ENCODE peak calls at places on chromosomes 6 and 20, in nine cellular contexts. K is CD8-positive, alpha-beta memory T cell; A is PC-9; T is WERI-Rb-1; Q is gastrocnemius medialis; X is CD8-positive, alpha-beta T cell; C is kidney; M is upper lobe of left lung; Y is naive thymus-derived CD4-positive, alpha-beta T cell. B is an unnamed sample.

GRCh38 chr6:137729866-137730629 is 137.0 kb upstream of the TNFAIP3 start:
- DNase-seq in A (no peak), M (no peak), C (no peak), Q (no peak), Y (no peak), T (no peak), X (no peak), K (no peak), B (no peak)

GRCh38 chr20:64010711-64011237 is 25.2 kb upstream of the C20orf204 start:
- DNase-seq in K (no peak), A (no peak), Q (no peak), X (no peak), T (no peak), Y (no peak), M (no peak), C (no peak), B (no peak)

GRCh38 chr6:28603920-28604319 is 78.2 kb downstream of the GPX5 start:
- DNase-seq in K (no peak), C (no peak), M (no peak), T (no peak), X (no peak), Q (no peak), Y (no peak), A (no peak), B (no peak)

GRCh38 chr6:84967389-84967788 is 203.0 kb upstream of the TBX18 start:
- DNase-seq in A (peak; percentile 2), Q (no peak), M (no peak), X (no peak), T (peak; percentile 47), Y (no peak), C (no peak), K (no peak), B (no peak)

GRCh38 chr6:6546318-6547110 is 42.0 kb upstream of the LY86 start:
- DNase-seq in Q (no peak), Y (no peak), X (no peak), M (peak; percentile 89), C (peak; percentile 79), A (peak; percentile 5), T (peak; percentile 76), K (peak; percentile 6), B (peak; percentile 5)

GRCh38 chr20:61699184-61700066 is 366.3 kb downstream of the TAF4 start:
- DNase-seq in K (no peak), A (no peak), Y (no peak), C (peak; percentile 46), T (no peak), M (no peak), Q (no peak), X (no peak), B (no peak)

GRCh38 chr6:56046576-56046975 is 171.2 kb upstream of the BMP5 start:
- DNase-seq in T (no peak), X (no peak), K (no peak), M (no peak), C (no peak), Q (no peak), Y (no peak), A (peak; percentile 81), B (no peak)

GRCh38 chr6:153108320-153108719 is 22.8 kb downstream of the RGS17 start:
- DNase-seq in K (no peak), M (no peak), Q (no peak), Y (no peak), A (no peak), X (no peak), T (no peak), C (no peak), B (no peak)

DNA sequence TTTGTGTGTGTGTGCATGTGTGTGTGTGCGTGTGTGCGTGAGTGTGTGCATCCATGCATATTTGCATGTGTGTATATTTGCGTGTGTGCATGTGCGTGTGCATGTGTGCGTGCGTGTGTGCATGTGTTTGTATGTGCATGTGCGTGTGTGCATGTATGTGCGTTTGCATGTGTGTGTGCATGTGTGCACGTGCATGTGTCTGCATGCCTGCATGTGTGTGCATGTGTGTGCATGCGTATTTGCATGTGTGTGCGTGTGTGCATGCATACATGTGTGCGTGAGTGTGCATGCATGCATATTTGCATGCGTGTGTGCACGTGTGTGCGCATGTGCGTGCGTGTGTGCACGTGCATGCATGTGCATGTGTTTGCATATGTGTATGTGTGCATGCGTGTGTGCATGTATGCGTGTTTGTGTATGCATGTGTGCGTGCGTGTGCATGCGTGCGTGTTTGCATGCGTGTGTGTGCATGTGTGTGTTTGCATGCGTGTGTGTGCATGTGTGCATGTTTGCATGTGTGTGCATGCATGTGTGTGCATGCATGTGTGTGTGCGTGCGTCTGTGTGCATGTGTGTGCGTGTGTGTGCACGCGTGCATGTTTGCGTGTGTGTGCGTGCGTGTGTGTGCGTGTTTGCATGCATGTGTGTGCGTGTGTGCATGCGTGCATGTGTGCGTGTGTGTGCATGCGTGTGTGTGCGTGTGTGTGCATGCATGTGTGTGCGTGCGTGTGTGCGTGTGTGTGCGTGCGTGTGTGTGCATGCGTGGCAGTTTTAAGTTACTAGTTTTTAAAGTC is 57.7 kb upstream of the SMOC2 start:
- DNase-seq in K (no peak), Y (no peak), T (no peak), Q (no peak), M (no peak), C (no peak), A (no peak), X (no peak), B (no peak)
- H3K9me3 ChIP-seq in K (no peaks in the 10 kb centered on the region), Y (no peaks in the 10 kb centered on the region), T (no peaks in the 10 kb centered on the region), Q (no peaks in the 10 kb centered on the region), M (no peaks in the 10 kb centered on the region), C (no peaks in the 10 kb centered on the region), A (no peaks in the 10 kb centered on the region), X (no peaks in the 10 kb centered on the region), B (no peaks in the 10 kb centered on the region)

GRCh38 chr20:25368526-25368925 is 22.1 kb downstream of the ABHD12 start:
- DNase-seq in Q (no peak), A (no peak), T (no peak), M (no peak), C (no peak), K (no peak), X (no peak), Y (no peak), B (no peak)
- H3K9me3 ChIP-seq in Q (no peaks in the 10 kb centered on the region), A (no peaks in the 10 kb centered on the region), T (no peaks in the 10 kb centered on the region), M (no peaks in the 10 kb centered on the region), C (no peaks in the 10 kb centered on the region), K (no peaks in the 10 kb centered on the region), X (no peaks in the 10 kb centered on the region), Y (no peaks in the 10 kb centered on the region), B (no peaks in the 10 kb centered on the region)

GRCh38 chr6:168660400-168660945 is 219.5 kb downstream of the SMOC2 start:
- DNase-seq in X (no peak), K (no peak), C (no peak), T (no peak), Q (no peak), M (no peak), Y (no peak), A (no peak), B (no peak)

GRCh38 chr6:168658059-168658458 is 217.1 kb downstream of the SMOC2 start:
- DNase-seq in M (no peak), A (no peak), T (peak; percentile 50), Y (no peak), X (no peak), C (no peak), Q (no peak), K (no peak), B (no peak)

GRCh38 chr6:168650686-168651085 is 209.7 kb downstream of the SMOC2 start:
- DNase-seq in T (no peak), X (no peak), K (no peak), M (peak; percentile 50), Y (no peak), C (peak; percentile 89), Q (no peak), A (no peak), B (no peak)

DNA sequence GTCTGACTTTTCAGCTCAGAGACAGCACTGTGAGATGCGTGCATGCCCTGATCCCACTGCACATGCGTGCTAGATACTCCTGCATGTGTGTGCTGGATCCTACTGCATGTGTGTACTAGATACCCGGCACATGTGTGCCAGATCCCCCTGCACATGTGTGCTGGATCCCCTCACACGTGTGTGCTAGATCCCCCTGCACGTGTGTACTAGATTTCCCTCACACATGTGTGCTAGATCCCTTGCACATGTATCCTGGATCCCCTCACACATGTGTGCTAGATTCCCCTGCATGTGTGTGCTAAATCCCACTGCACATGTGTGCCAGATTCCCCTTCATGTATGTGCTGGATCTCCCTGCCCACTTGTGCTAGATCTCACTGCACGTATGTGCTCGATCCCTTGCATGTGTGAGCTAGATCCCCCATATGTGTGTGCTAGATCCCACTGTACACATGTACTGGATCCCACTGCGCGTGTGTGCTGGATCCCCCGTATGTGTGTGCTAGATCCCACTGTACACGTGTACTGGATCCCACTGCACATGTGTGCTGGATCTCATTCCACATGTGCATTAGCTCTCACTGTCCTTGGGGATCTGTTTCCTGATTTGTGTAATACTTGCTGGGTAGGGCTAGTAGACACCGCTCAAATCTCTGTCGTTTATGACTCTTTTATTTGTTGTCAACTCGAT is 214.6 kb downstream of the SMOC2 start:
- DNase-seq in Q (no peak), A (no peak), T (no peak), Y (no peak), M (no peak), K (no peak), X (no peak), C (no peak), B (no peak)
- H3K9me3 ChIP-seq in Q (no peaks in the 10 kb centered on the region), A (peaks cover 5% of the 10 kb centered on the region), T (no peaks in the 10 kb centered on the region), Y (no peaks in the 10 kb centered on the region), M (no peaks in the 10 kb centered on the region), K (no peaks in the 10 kb centered on the region), X (no peaks in the 10 kb centered on the region), C (no peaks in the 10 kb centered on the region), B (no peaks in the 10 kb centered on the region)

DNA sequence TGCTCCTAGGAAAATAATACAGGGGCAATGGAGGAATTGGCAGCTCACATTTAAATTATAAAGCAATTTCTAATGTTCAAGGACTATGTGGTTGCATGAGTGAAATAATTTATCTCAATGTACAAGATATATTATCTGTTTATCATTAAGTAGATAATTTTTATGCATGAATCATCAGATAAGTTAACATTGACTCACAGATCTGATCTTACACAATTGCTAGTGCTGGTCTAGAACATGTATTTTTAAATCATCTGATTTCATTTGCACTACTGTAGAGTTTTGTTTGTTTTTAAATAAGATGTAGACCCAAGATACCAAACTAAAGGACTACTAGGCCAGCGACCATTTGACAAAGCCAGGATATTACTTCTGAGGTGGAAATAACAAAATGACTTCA is 199.2 kb downstream of the BMP2 start:
- DNase-seq in K (no peak), M (no peak), Q (no peak), T (no peak), X (no peak), A (no peak), Y (no peak), C (no peak), B (no peak)
- H3K9me3 ChIP-seq in K (no peaks in the 10 kb centered on the region), M (no peaks in the 10 kb centered on the region), Q (no peaks in the 10 kb centered on the region), T (no peaks in the 10 kb centered on the region), X (no peaks in the 10 kb centered on the region), A (no peaks in the 10 kb centered on the region), Y (no peaks in the 10 kb centered on the region), C (no peaks in the 10 kb centered on the region), B (no peaks in the 10 kb centered on the region)

DNA sequence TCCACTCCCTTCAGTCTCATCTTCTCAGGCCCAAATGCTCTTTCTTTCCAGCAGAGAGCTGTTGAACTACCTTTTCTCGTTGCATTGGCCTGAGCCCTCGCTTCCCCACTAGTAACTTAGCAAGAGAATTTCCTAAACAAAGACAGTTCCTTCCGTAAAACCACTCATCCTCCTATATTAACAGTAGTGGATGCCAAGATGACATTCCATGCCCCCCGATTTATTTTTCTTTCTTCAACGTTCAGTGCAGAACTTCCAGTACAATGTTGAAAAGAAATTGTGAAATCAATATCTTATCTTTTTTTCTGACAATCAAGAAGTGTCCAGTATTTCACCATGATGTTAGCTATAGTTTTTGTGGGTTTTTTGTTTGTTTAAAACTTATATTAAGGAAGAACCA is 45.8 kb downstream of the SOX4 start:
- DNase-seq in Q (no peak), Y (no peak), A (no peak), K (no peak), C (no peak), M (no peak), T (no peak), X (no peak), B (no peak)
- H3K9me3 ChIP-seq in Q (no peaks in the 10 kb centered on the region), Y (no peaks in the 10 kb centered on the region), A (no peaks in the 10 kb centered on the region), K (no peaks in the 10 kb centered on the region), C (no peaks in the 10 kb centered on the region), M (no peaks in the 10 kb centered on the region), T (no peaks in the 10 kb centered on the region), X (no peaks in the 10 kb centered on the region), B (no peaks in the 10 kb centered on the region)

B was measured in T-helper 17 cell.